ENCODE peak calls at places on chromosomes 4 and X, in four cellular contexts. One of them, this sample, is unnamed.

GRCh38 chr4:97215426-97215825 is 927.9 kb downstream of the STPG2 start:
- DNase-seq in tibial artery: no peak
- DNase-seq in left lung: no peak
- DNase-seq in cardiac muscle cell: no peak
- DNase-seq in this sample: no peak

GRCh38 chr4:107999932-108000539 is 10.3 kb downstream of the HADH start:
- DNase-seq in left lung: no peak
- DNase-seq in cardiac muscle cell: no peak
- DNase-seq in tibial artery: no peak
- DNase-seq in this sample: no peak

GRCh38 chr4:47839259-47839658 is 1.4 kb upstream of the CORIN start:
- DNase-seq in left lung: no peak
- DNase-seq in cardiac muscle cell: peak
- DNase-seq in tibial artery: no peak
- DNase-seq in this sample: peak

GRCh38 chrX:150897371-150898319 is 823 bp downstream of the CD99L2 start:
- DNase-seq in cardiac muscle cell: peak
- DNase-seq in tibial artery: peak
- DNase-seq in left lung: peak
- DNase-seq in this sample: peak

GRCh38 chr4:40214038-40214437 is 17.2 kb downstream of the RHOH start:
- DNase-seq in tibial artery: no peak
- DNase-seq in left lung: no peak
- DNase-seq in cardiac muscle cell: no peak
- DNase-seq in this sample: no peak

GRCh38 chr4:47145630-47146029 is 114.3 kb downstream of the GABRB1 start:
- DNase-seq in cardiac muscle cell: peak
- DNase-seq in left lung: no peak
- DNase-seq in tibial artery: no peak
- DNase-seq in this sample: peak

GRCh38 chrX:149950681-149951080 is 12.4 kb upstream of the EOLA2 start:
- DNase-seq in tibial artery: no peak
- DNase-seq in cardiac muscle cell: peak
- DNase-seq in left lung: no peak
- DNase-seq in this sample: peak

GRCh38 chr4:118911162-118911791 is 22.6 kb downstream of the SYNPO2 start:
- DNase-seq in tibial artery: no peak
- DNase-seq in left lung: no peak
- DNase-seq in cardiac muscle cell: peak
- DNase-seq in this sample: peak

GRCh38 chr4:37243722-37244582 is 591 bp upstream of the NWD2 start:
- DNase-seq in tibial artery: no peak
- DNase-seq in cardiac muscle cell: peak
- DNase-seq in left lung: peak
- DNase-seq in this sample: no peak

GRCh38 chr4:28621541-28621940 is 1760.9 kb downstream of the STIM2 start:
- DNase-seq in tibial artery: no peak
- DNase-seq in left lung: no peak
- DNase-seq in cardiac muscle cell: no peak
- DNase-seq in this sample: no peak

GRCh38 chr4:20075479-20075878 is 176.2 kb upstream of the SLIT2 start:
- DNase-seq in cardiac muscle cell: peak
- DNase-seq in tibial artery: no peak
- DNase-seq in left lung: no peak
- DNase-seq in this sample: peak

GRCh38 chrX:21735038-21735752 is 22.7 kb downstream of the SMPX start:
- DNase-seq in tibial artery: no peak
- DNase-seq in cardiac muscle cell: no peak
- DNase-seq in left lung: no peak
- DNase-seq in this sample: peak

GRCh38 chr4:142845293-142846070 is 619 bp downstream of the INPP4B start:
- DNase-seq in tibial artery: no peak
- DNase-seq in left lung: peak
- DNase-seq in cardiac muscle cell: peak
- DNase-seq in this sample: no peak

GRCh38 chr4:28250646-28251045 is 1390.0 kb downstream of the STIM2 start:
- DNase-seq in left lung: no peak
- DNase-seq in tibial artery: no peak
- DNase-seq in cardiac muscle cell: peak
- DNase-seq in this sample: peak

GRCh38 chr4:122700178-122700725 is 32.3 kb upstream of the BBS12 start:
- DNase-seq in left lung: no peak
- DNase-seq in cardiac muscle cell: peak
- DNase-seq in tibial artery: no peak
- DNase-seq in this sample: peak

GRCh38 chr4:38574559-38575333 is 89.3 kb upstream of the KLF3 start:
- DNase-seq in left lung: no peak
- DNase-seq in cardiac muscle cell: no peak
- DNase-seq in tibial artery: no peak
- DNase-seq in this sample: no peak

GRCh38 chrX:16839852-16840460 is 30.2 kb downstream of the RBBP7 start:
- DNase-seq in left lung: no peak
- DNase-seq in tibial artery: no peak
- DNase-seq in cardiac muscle cell: peak
- DNase-seq in this sample: peak

GRCh38 chr4:52157641-52158316 is 106.7 kb downstream of the SPATA18 start:
- DNase-seq in cardiac muscle cell: peak
- DNase-seq in tibial artery: peak
- DNase-seq in left lung: no peak
- DNase-seq in this sample: peak

GRCh38 chr4:1367936-1368289 is 20.9 kb downstream of the UVSSA start:
- DNase-seq in left lung: peak
- DNase-seq in tibial artery: no peak
- DNase-seq in cardiac muscle cell: no peak
- DNase-seq in this sample: no peak

GRCh38 chr4:3358660-3359059 is 65.8 kb downstream of the RGS12 start:
- DNase-seq in left lung: no peak
- DNase-seq in cardiac muscle cell: no peak
- DNase-seq in tibial artery: no peak
- DNase-seq in this sample: no peak

GRCh38 chrX:117871796-117872195 is 244.8 kb downstream of the KLHL13 start:
- DNase-seq in left lung: no peak
- DNase-seq in tibial artery: no peak
- DNase-seq in cardiac muscle cell: no peak
- DNase-seq in this sample: no peak

GRCh38 chr4:38210396-38211114 is 250.4 kb downstream of the PTTG2 start:
- DNase-seq in left lung: no peak
- DNase-seq in cardiac muscle cell: peak
- DNase-seq in tibial artery: no peak
- DNase-seq in this sample: peak

GRCh38 chr4:11074581-11075241 is 354.0 kb downstream of the HS3ST1 start:
- DNase-seq in tibial artery: no peak
- DNase-seq in left lung: no peak
- DNase-seq in cardiac muscle cell: no peak
- DNase-seq in this sample: no peak

GRCh38 chrX:122238801-122239200 is 945.3 kb upstream of the GRIA3 start:
- DNase-seq in tibial artery: no peak
- DNase-seq in cardiac muscle cell: no peak
- DNase-seq in left lung: no peak
- DNase-seq in this sample: peak

GRCh38 chr4:173835863-173836262 is 305.8 kb upstream of the HAND2 start:
- DNase-seq in cardiac muscle cell: peak
- DNase-seq in left lung: no peak
- DNase-seq in tibial artery: no peak
- DNase-seq in this sample: peak

GRCh38 chrX:146264763-146265375 is 447.2 kb downstream of the SLITRK2 start:
- DNase-seq in left lung: no peak
- DNase-seq in cardiac muscle cell: no peak
- DNase-seq in tibial artery: no peak
- DNase-seq in this sample: no peak

GRCh38 chr4:137664055-137664405 is 131.7 kb upstream of the PCDH18 start:
- DNase-seq in left lung: no peak
- DNase-seq in cardiac muscle cell: peak
- DNase-seq in tibial artery: no peak
- DNase-seq in this sample: peak

GRCh38 chr4:167399201-167399600 is 164.9 kb upstream of the SPOCK3 start:
- DNase-seq in tibial artery: no peak
- DNase-seq in cardiac muscle cell: no peak
- DNase-seq in left lung: no peak
- DNase-seq in this sample: no peak

GRCh38 chrX:63784902-63785692 is at the start of gene ARHGEF9:
- DNase-seq in cardiac muscle cell: peak
- DNase-seq in tibial artery: peak
- DNase-seq in left lung: no peak
- DNase-seq in this sample: peak

GRCh38 chrX:124573458-124573857 is 227.1 kb downstream of the SH2D1A start:
- DNase-seq in cardiac muscle cell: peak
- DNase-seq in left lung: no peak
- DNase-seq in tibial artery: no peak
- DNase-seq in this sample: peak

GRCh38 chrX:48597353-48598264 is at the start of gene WDR13:
- DNase-seq in left lung: peak
- DNase-seq in cardiac muscle cell: peak
- DNase-seq in tibial artery: peak
- DNase-seq in this sample: peak

GRCh38 chr4:33073811-33074210 is 2353.6 kb downstream of the PCDH7 start:
- DNase-seq in tibial artery: no peak
- DNase-seq in left lung: no peak
- DNase-seq in cardiac muscle cell: peak
- DNase-seq in this sample: peak

GRCh38 chr4:73139991-73140390 is 70.5 kb upstream of the COX18 start:
- DNase-seq in left lung: no peak
- DNase-seq in cardiac muscle cell: peak
- DNase-seq in tibial artery: no peak
- DNase-seq in this sample: peak

GRCh38 chr4:41212221-41213203 is 1.8 kb downstream of the APBB2 start:
- DNase-seq in cardiac muscle cell: peak
- DNase-seq in tibial artery: peak
- DNase-seq in left lung: no peak
- DNase-seq in this sample: peak

GRCh38 chr4:153131478-153132069 is 72.7 kb upstream of the TRIM2 start:
- DNase-seq in tibial artery: no peak
- DNase-seq in left lung: no peak
- DNase-seq in cardiac muscle cell: no peak
- DNase-seq in this sample: peak

GRCh38 chr4:61541474-61541873 is 341.3 kb downstream of the ADGRL3 start:
- DNase-seq in tibial artery: no peak
- DNase-seq in left lung: no peak
- DNase-seq in cardiac muscle cell: no peak
- DNase-seq in this sample: no peak

GRCh38 chrX:11728556-11728955 is 29.5 kb upstream of the MSL3 start:
- DNase-seq in tibial artery: no peak
- DNase-seq in left lung: no peak
- DNase-seq in cardiac muscle cell: no peak
- DNase-seq in this sample: no peak

GRCh38 chr4:106763044-106763443 is 273.1 kb downstream of the DKK2 start:
- DNase-seq in tibial artery: no peak
- DNase-seq in left lung: no peak
- DNase-seq in cardiac muscle cell: no peak
- DNase-seq in this sample: peak

GRCh38 chr4:168995537-168996295 is 14.3 kb downstream of the CBR4 start:
- DNase-seq in cardiac muscle cell: peak
- DNase-seq in tibial artery: no peak
- DNase-seq in left lung: no peak
- DNase-seq in this sample: peak
- TF ChIP-seq CTCF in cardiac muscle cell: peak
- TF ChIP-seq CTCF in tibial artery: no peak
- TF ChIP-seq CTCF in left lung: no peak
- TF ChIP-seq CTCF in this sample: peak

GRCh38 chrX:108736509-108737479 is at the start of gene IRS4:
- DNase-seq in left lung: peak
- DNase-seq in tibial artery: no peak
- DNase-seq in cardiac muscle cell: peak
- DNase-seq in this sample: peak

GRCh38 chrX:108735680-108736508 is 469 bp downstream of the IRS4 start:
- DNase-seq in cardiac muscle cell: peak
- DNase-seq in tibial artery: no peak
- DNase-seq in left lung: peak
- DNase-seq in this sample: peak

GRCh38 chrX:108735087-108735679 is 1.2 kb downstream of the IRS4 start:
- DNase-seq in cardiac muscle cell: no peak
- DNase-seq in tibial artery: no peak
- DNase-seq in left lung: peak
- DNase-seq in this sample: no peak

GRCh38 chrX:108737754-108738153 is 1.4 kb upstream of the IRS4 start:
- DNase-seq in tibial artery: no peak
- DNase-seq in left lung: no peak
- DNase-seq in cardiac muscle cell: no peak
- DNase-seq in this sample: no peak

GRCh38 chrX:108740299-108740774 is 4.0 kb upstream of the IRS4 start:
- DNase-seq in cardiac muscle cell: no peak
- DNase-seq in tibial artery: no peak
- DNase-seq in left lung: no peak
- DNase-seq in this sample: no peak
- H3K4me3 ChIP-seq in cardiac muscle cell: no peak
- H3K4me3 ChIP-seq in tibial artery: no peak
- H3K4me3 ChIP-seq in left lung: no peak
- H3K4me3 ChIP-seq in this sample: no peak

GRCh38 chrX:10047133-10047532 is 80.0 kb downstream of the CLDN34 start:
- DNase-seq in tibial artery: no peak
- DNase-seq in cardiac muscle cell: no peak
- DNase-seq in left lung: no peak
- DNase-seq in this sample: no peak

GRCh38 chrX:10049246-10049645 is 82.1 kb downstream of the CLDN34 start:
- DNase-seq in cardiac muscle cell: no peak
- DNase-seq in left lung: no peak
- DNase-seq in tibial artery: no peak
- DNase-seq in this sample: no peak

GRCh38 chrX:10047631-10048030 is 80.5 kb downstream of the CLDN34 start:
- DNase-seq in tibial artery: no peak
- DNase-seq in cardiac muscle cell: no peak
- DNase-seq in left lung: no peak
- DNase-seq in this sample: no peak

GRCh38 chrX:10048695-10049094 is 81.5 kb downstream of the CLDN34 start:
- DNase-seq in cardiac muscle cell: no peak
- DNase-seq in left lung: no peak
- DNase-seq in tibial artery: no peak
- DNase-seq in this sample: no peak

DNA sequence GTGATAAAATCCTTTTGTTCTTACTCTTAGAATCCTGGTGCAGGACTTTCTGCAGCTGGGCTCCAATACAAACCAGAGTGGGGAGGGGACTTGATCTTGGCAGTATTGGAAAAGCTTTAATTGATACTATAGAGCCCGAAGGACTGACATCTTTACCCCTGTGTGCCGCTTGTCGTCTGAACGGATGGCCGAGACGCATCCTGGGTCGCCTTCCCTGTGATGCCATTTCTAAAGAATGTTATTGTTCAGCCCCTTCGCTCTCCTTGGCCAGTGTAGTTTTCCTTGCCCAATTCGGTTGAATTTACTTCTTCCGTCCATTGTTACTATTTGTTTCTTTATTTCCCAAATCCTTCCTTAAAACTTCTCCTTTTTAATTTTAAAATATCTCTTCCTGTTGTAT is 80.9 kb downstream of the CLDN34 start:
- DNase-seq in left lung: no peak
- DNase-seq in cardiac muscle cell: peak
- DNase-seq in tibial artery: no peak
- DNase-seq in this sample: peak
- TF ChIP-seq CTCF in left lung: no peak
- TF ChIP-seq CTCF in cardiac muscle cell: no peak
- TF ChIP-seq CTCF in tibial artery: no peak
- TF ChIP-seq CTCF in this sample: no peak

GRCh38 chr4:139461022-139461421 is 7.1 kb downstream of the RAB33B start:
- DNase-seq in tibial artery: no peak
- DNase-seq in left lung: no peak
- DNase-seq in cardiac muscle cell: no peak
- DNase-seq in this sample: no peak
- H3K4me3 ChIP-seq in tibial artery: no peak
- H3K4me3 ChIP-seq in left lung: no peak
- H3K4me3 ChIP-seq in cardiac muscle cell: no peak
- H3K4me3 ChIP-seq in this sample: no peak